ENCODE peak calls at places on chromosomes 16 and 17, in six cellular contexts. K, E, X, A, F and T are unnamed samples.

GRCh38 chr16:2752850-2753522 is 548 bp downstream of the SRRM2 start:
- DNase-seq in E (peak; percentile 87), F (peak; percentile 84), A (peak; percentile 55), K (peak; percentile 85), X (peak; percentile 87), T (no peak)

GRCh38 chr17:28551421-28552186 is 820 bp downstream of the UNC119 start:
- DNase-seq in E (no peak), K (no peak), X (peak; percentile 16), F (peak; percentile 14), A (no peak), T (no peak)

GRCh38 chr17:705863-706262 is 8.8 kb downstream of the VPS53 start:
- DNase-seq in F (no peak), K (no peak), E (no peak), A (no peak), X (no peak), T (no peak)

GRCh38 chr17:27460196-27460725 is 4.0 kb downstream of the KSR1 start:
- DNase-seq in K (no peak), X (no peak), E (no peak), A (no peak), F (no peak), T (no peak)

GRCh38 chr16:35174006-35174405 is 1714.6 kb downstream of the TP53TG3F start:
- DNase-seq in X (no peak), A (no peak), F (no peak), E (no peak), K (no peak), T (no peak)

GRCh38 chr16:3023415-3023668 is 400 bp downstream of the HCFC1R1 start:
- DNase-seq in F (no peak), X (peak; percentile 63), A (no peak), E (peak; percentile 58), K (peak; percentile 56), T (no peak)

GRCh38 chr17:80082403-80083135 is 18.8 kb upstream of the GAA start:
- DNase-seq in X (peak; percentile 84), A (peak; percentile 39), E (peak; percentile 75), K (peak; percentile 82), F (peak; percentile 87), T (peak; percentile 58)

GRCh38 chr16:533391-534088 is 6.0 kb downstream of the CAPN15 start:
- DNase-seq in X (no peak), A (no peak), E (peak; percentile 85), K (no peak), F (no peak), T (no peak)

GRCh38 chr17:45021607-45022287 is 29.7 kb downstream of the DCAKD start:
- DNase-seq in F (peak; percentile 89), K (peak; percentile 71), E (peak; percentile 62), X (peak; percentile 73), A (peak; percentile 44), T (peak; percentile 55)

GRCh38 chr16:29664133-29664912 is 1.3 kb downstream of the SPN start:
- DNase-seq in E (peak; percentile 29), X (no peak), K (no peak), F (no peak), A (peak; percentile 44), T (peak; percentile 44)

GRCh38 chr16:15950869-15951268 is 1.5 kb downstream of the ABCC1 start:
- DNase-seq in E (no peak), X (no peak), A (no peak), K (no peak), F (no peak), T (no peak)

GRCh38 chr16:8863594-8864424 is 5.0 kb downstream of the CARHSP1 start:
- DNase-seq in A (no peak), E (peak; percentile 68), X (no peak), K (no peak), F (no peak), T (no peak)

GRCh38 chr17:74460996-74461395 is 5.4 kb upstream of the CD300A start:
- DNase-seq in X (no peak), E (no peak), A (no peak), K (no peak), F (no peak), T (no peak)

GRCh38 chr17:2111691-2112090 is 56.8 kb downstream of the HIC1 start:
- DNase-seq in E (no peak), X (peak; percentile 95), F (no peak), A (no peak), K (peak; percentile 94), T (no peak)

GRCh38 chr17:83080641-83081560 is 1.5 kb downstream of the METRNL start:
- DNase-seq in X (peak; percentile 49), K (peak; percentile 22), F (peak; percentile 36), A (peak; percentile 24), E (peak; percentile 51), T (no peak)

GRCh38 chr17:40519089-40519775 is 17.8 kb upstream of the TNS4 start:
- DNase-seq in E (no peak), A (no peak), X (no peak), F (no peak), K (no peak), T (no peak)

GRCh38 chr17:3888343-3889171 is 4.3 kb downstream of the CAMKK1 start:
- DNase-seq in X (peak; percentile 94), A (no peak), F (peak; percentile 77), K (peak; percentile 81), E (peak; percentile 75), T (no peak)

GRCh38 chr17:57519199-57519598 is 225.9 kb downstream of the CCDC182 start:
- DNase-seq in F (no peak), E (no peak), K (peak; percentile 27), X (no peak), A (no peak), T (no peak)

GRCh38 chr17:64005734-64006167 is 7.6 kb downstream of the PRR29 start:
- DNase-seq in X (no peak), F (no peak), E (peak; percentile 42), K (no peak), A (no peak), T (no peak)

GRCh38 chr17:15942207-15942833 is 2.6 kb upstream of the ADORA2B start:
- DNase-seq in X (no peak), F (no peak), E (no peak), K (no peak), A (no peak), T (no peak)

GRCh38 chr16:24611310-24611709 is 71.9 kb downstream of the RBBP6 start:
- DNase-seq in F (no peak), A (no peak), K (no peak), E (no peak), X (no peak), T (no peak)

GRCh38 chr16:50573279-50573678 is 25.1 kb downstream of the NKD1 start:
- DNase-seq in E (no peak), A (no peak), K (no peak), X (no peak), F (no peak), T (no peak)

GRCh38 chr16:11015607-11016006 is 71.2 kb downstream of the CLEC16A start:
- DNase-seq in K (no peak), F (no peak), A (no peak), X (no peak), E (no peak), T (no peak)